ENCODE peak calls at places on chromosomes 12 and 14, in four cellular contexts. One of them, this sample, is unnamed. For H3K9me3, the result is how much of the 10 kb centered on the place peaks cover.

GRCh38 chr12:112716099-112717093 is 75.2 kb upstream of the RPH3A start:
- DNase-seq in pancreas: no peak
- DNase-seq in left lung: no peak
- DNase-seq in tibial nerve: no peak
- DNase-seq in this sample: no peak

GRCh38 chr12:114996382-114996781 is 312.4 kb upstream of the TBX3 start:
- DNase-seq in left lung: no peak
- DNase-seq in tibial nerve: no peak
- DNase-seq in pancreas: no peak
- DNase-seq in this sample: no peak

GRCh38 chr14:101738921-101739320 is 22.6 kb upstream of the PPP2R5C start:
- DNase-seq in tibial nerve: no peak
- DNase-seq in left lung: no peak
- DNase-seq in pancreas: no peak
- DNase-seq in this sample: no peak

GRCh38 chr12:127787544-127787943 is 479.4 kb upstream of the TMEM132C start:
- DNase-seq in left lung: no peak
- DNase-seq in tibial nerve: no peak
- DNase-seq in pancreas: no peak
- DNase-seq in this sample: no peak

GRCh38 chr14:76322594-76323220 is 53.2 kb upstream of the ESRRB start:
- DNase-seq in pancreas: no peak
- DNase-seq in left lung: no peak
- DNase-seq in tibial nerve: no peak
- DNase-seq in this sample: no peak

GRCh38 chr12:48712209-48712608 is 4.3 kb downstream of the CCNT1 start:
- DNase-seq in pancreas: no peak
- DNase-seq in left lung: no peak
- DNase-seq in tibial nerve: no peak
- DNase-seq in this sample: no peak

GRCh38 chr12:49961111-49961922 is at the start of gene AQP5:
- DNase-seq in pancreas: no peak
- DNase-seq in left lung: no peak
- DNase-seq in tibial nerve: no peak
- DNase-seq in this sample: no peak

GRCh38 chr12:120620624-120621023 is 19.8 kb upstream of the CABP1 start:
- DNase-seq in tibial nerve: no peak
- DNase-seq in left lung: no peak
- DNase-seq in pancreas: no peak
- DNase-seq in this sample: no peak

GRCh38 chr12:123076604-123077297 is 74.1 kb downstream of the PITPNM2 start:
- DNase-seq in pancreas: no peak
- DNase-seq in tibial nerve: no peak
- DNase-seq in left lung: no peak
- DNase-seq in this sample: peak

GRCh38 chr14:54503476-54503875 is 6.2 kb upstream of the CGRRF1 start:
- DNase-seq in left lung: no peak
- DNase-seq in tibial nerve: no peak
- DNase-seq in pancreas: no peak
- DNase-seq in this sample: no peak

GRCh38 chr12:22018860-22019259 is 27.2 kb upstream of the CMAS start:
- DNase-seq in pancreas: no peak
- DNase-seq in tibial nerve: no peak
- DNase-seq in left lung: no peak
- DNase-seq in this sample: no peak

GRCh38 chr12:1809606-1810140 is 10.7 kb upstream of the LRTM2 start:
- DNase-seq in left lung: no peak
- DNase-seq in pancreas: no peak
- DNase-seq in tibial nerve: no peak
- DNase-seq in this sample: no peak

GRCh38 chr14:71800878-71801277 is 131.4 kb upstream of the RGS6 start:
- DNase-seq in left lung: no peak
- DNase-seq in pancreas: no peak
- DNase-seq in tibial nerve: no peak
- DNase-seq in this sample: no peak

GRCh38 chr12:130655010-130655409 is 61.1 kb downstream of the RIMBP2 start:
- DNase-seq in pancreas: no peak
- DNase-seq in tibial nerve: no peak
- DNase-seq in left lung: no peak
- DNase-seq in this sample: no peak

GRCh38 chr14:58747181-58747580 is 109.4 kb downstream of the DACT1 start:
- DNase-seq in left lung: peak
- DNase-seq in tibial nerve: peak
- DNase-seq in pancreas: no peak
- DNase-seq in this sample: no peak

GRCh38 chr14:64612021-64612380 is 62.2 kb downstream of the PPP1R36 start:
- DNase-seq in tibial nerve: no peak
- DNase-seq in pancreas: no peak
- DNase-seq in left lung: no peak
- DNase-seq in this sample: no peak

GRCh38 chr14:100735271-100735670 is 8.6 kb downstream of the DLK1 start:
- DNase-seq in tibial nerve: no peak
- DNase-seq in pancreas: peak
- DNase-seq in left lung: peak
- DNase-seq in this sample: no peak

GRCh38 chr12:6462234-6462995 is 8.1 kb downstream of the VAMP1 start:
- DNase-seq in tibial nerve: no peak
- DNase-seq in left lung: no peak
- DNase-seq in pancreas: no peak
- DNase-seq in this sample: no peak

GRCh38 chr12:75759842-75760260 is 248.4 kb upstream of the KRR1 start:
- DNase-seq in pancreas: no peak
- DNase-seq in tibial nerve: no peak
- DNase-seq in left lung: no peak
- DNase-seq in this sample: no peak

GRCh38 chr14:101499513-101499912 is 61.8 kb upstream of the DIO3 start:
- DNase-seq in left lung: peak
- DNase-seq in tibial nerve: no peak
- DNase-seq in pancreas: no peak
- DNase-seq in this sample: no peak

GRCh38 chr12:101695698-101696097 is 1.7 kb upstream of the CHPT1 start:
- DNase-seq in tibial nerve: no peak
- DNase-seq in pancreas: no peak
- DNase-seq in left lung: no peak
- DNase-seq in this sample: no peak
- H3K27ac ChIP-seq in tibial nerve: peak
- H3K27ac ChIP-seq in pancreas: no peak
- H3K27ac ChIP-seq in left lung: no peak
- H3K27ac ChIP-seq in this sample: no peak

GRCh38 chr14:78197088-78197487 is 26.9 kb downstream of the NRXN3 start:
- DNase-seq in left lung: no peak
- DNase-seq in pancreas: no peak
- DNase-seq in tibial nerve: no peak
- DNase-seq in this sample: no peak
- H3K9me3 ChIP-seq in left lung: under half
- H3K9me3 ChIP-seq in pancreas: under half
- H3K9me3 ChIP-seq in tibial nerve: under half
- H3K9me3 ChIP-seq in this sample: under half

DNA sequence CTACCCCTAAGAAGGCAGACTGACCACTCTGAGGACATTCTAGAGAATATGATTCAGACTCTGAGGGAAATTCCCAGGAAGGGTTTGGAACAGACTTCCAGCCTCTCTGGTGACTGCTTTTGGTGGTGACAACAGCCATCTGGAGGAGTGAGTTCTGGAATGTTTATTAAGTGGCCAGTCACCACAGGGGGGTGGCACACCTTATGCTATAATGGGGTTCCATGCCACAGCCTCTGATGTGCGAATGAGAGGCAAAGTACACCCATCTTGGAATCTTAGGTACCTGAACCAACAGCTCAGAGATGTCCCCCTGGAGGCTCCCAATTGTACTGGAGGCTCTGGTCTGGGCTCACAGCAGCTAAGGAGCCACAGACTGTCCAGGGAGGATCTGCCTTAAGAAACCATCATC is 9.5 kb upstream of the TINF2 start:
- DNase-seq in pancreas: no peak
- DNase-seq in tibial nerve: no peak
- DNase-seq in left lung: peak
- DNase-seq in this sample: no peak
- TF ChIP-seq CTCF in pancreas: no peak
- TF ChIP-seq CTCF in tibial nerve: no peak
- TF ChIP-seq CTCF in left lung: no peak
- TF ChIP-seq CTCF in this sample: no peak

GRCh38 chr14:77659822-77660221 is 43.4 kb upstream of the SPTLC2 start:
- DNase-seq in tibial nerve: no peak
- DNase-seq in pancreas: no peak
- DNase-seq in left lung: no peak
- DNase-seq in this sample: no peak
- H3K27ac ChIP-seq in tibial nerve: peak
- H3K27ac ChIP-seq in pancreas: no peak
- H3K27ac ChIP-seq in left lung: no peak
- H3K27ac ChIP-seq in this sample: no peak

DNA sequence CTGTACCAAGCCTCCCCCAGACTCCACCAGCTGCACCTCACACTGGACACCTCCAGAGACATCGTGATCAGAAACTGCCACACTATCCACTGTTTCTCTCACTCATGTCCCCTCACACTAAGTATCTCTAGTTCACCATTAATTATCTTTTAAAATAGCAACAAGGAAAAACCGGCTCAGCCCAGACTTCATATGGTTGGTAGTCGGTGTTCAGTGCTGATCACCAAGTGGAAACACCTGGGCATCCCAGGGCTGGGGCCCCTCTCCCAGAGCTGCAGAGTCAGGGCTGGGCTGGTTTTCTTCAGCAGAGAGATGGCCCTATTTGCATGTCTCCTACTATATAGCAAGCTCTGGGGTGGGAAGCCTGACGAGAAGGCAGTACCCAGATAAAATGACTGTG is 1140.0 kb downstream of the TMEM121 start:
- DNase-seq in pancreas: no peak
- DNase-seq in tibial nerve: no peak
- DNase-seq in left lung: no peak
- DNase-seq in this sample: no peak
- H3K9me3 ChIP-seq in pancreas: under half
- H3K9me3 ChIP-seq in tibial nerve: under half
- H3K9me3 ChIP-seq in left lung: under half
- H3K9me3 ChIP-seq in this sample: under half

GRCh38 chr12:78470354-78471195 is 394.0 kb upstream of the SYT1 start:
- DNase-seq in tibial nerve: peak
- DNase-seq in pancreas: no peak
- DNase-seq in left lung: no peak
- DNase-seq in this sample: no peak
- TF ChIP-seq CTCF in tibial nerve: peak
- TF ChIP-seq CTCF in pancreas: peak
- TF ChIP-seq CTCF in left lung: peak
- TF ChIP-seq CTCF in this sample: no peak

DNA sequence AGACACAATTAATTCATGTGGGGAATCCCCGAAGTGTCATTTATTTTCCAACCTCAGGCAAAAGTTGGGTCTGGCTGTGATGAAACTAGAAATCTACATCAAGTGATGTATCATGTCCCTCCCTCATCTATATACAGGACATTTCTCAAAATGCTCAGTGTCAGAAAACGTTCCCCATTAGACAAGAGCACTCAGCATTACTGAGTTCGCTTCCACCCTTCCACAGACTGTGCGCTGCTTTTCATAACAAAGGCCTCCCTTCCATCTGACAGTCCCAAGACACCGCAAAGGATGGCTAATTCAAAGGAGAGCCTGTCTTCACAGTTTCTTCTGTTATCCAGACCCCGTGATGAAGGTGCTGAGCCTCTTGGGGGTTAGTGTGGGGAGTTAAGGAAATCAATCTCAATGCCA is 7.6 kb downstream of the CCDC88C start:
- DNase-seq in left lung: no peak
- DNase-seq in tibial nerve: no peak
- DNase-seq in pancreas: no peak
- DNase-seq in this sample: no peak
- H3K27ac ChIP-seq in left lung: no peak
- H3K27ac ChIP-seq in tibial nerve: no peak
- H3K27ac ChIP-seq in pancreas: no peak
- H3K27ac ChIP-seq in this sample: peak

This sample was measured in CD4-positive, alpha-beta T cell.